ENCODE peak calls at places on chromosomes 5 and 9, in eight cellular contexts. S is ascending aorta; H is WTC11; O is PC-3; Q is GM10248; A is activated CD4-positive, CD25-positive, alpha-beta regulatory T cell treated with anti-CD3 and anti-CD28 coated beads, Interleukin-2, amount 50 U/mL, for 16 hours; U is RWPE1; B is NCI-H1694. I is an unnamed sample.

GRCh38 chr9:134700636-134701350 is 59.2 kb downstream of the COL5A1 start:
- DNase-seq in S (no peak), H (no peak), O (no peak), Q (no peak), A (no peak), U (peak; percentile 38), B (no peak), I (no peak)

GRCh38 chr9:37897665-37898064 is 6.3 kb downstream of the SLC25A51 start:
- DNase-seq in S (no peak), H (no peak), O (no peak), Q (no peak), A (no peak), U (no peak), B (no peak), I (no peak)

GRCh38 chr5:126519637-126520592 is 75.1 kb downstream of the ALDH7A1 start:
- DNase-seq in S (no peak), H (no peak), O (no peak), Q (no peak), A (no peak), U (no peak), B (peak; percentile 17), I (peak; percentile 52)

GRCh38 chr9:127264462-127265040 is at the start of gene GARNL3:
- DNase-seq in S (no peak), H (peak; percentile 39), O (no peak), Q (no peak), A (no peak), U (no peak), B (peak; percentile 36), I (no peak)

GRCh38 chr9:133238272-133238850 is 29.3 kb upstream of the OBP2B start:
- DNase-seq in S (no peak), H (peak; percentile 99), O (no peak), Q (no peak), A (no peak), U (no peak), B (no peak), I (peak; percentile 92)

GRCh38 chr5:27217160-27217956 is 179.0 kb upstream of the CDH9 start:
- DNase-seq in S (no peak), H (no peak), O (no peak), Q (no peak), A (no peak), U (no peak), B (no peak), I (no peak)

GRCh38 chr9:92616199-92617129 is 53.5 kb downstream of the IPPK start:
- DNase-seq in S (no peak), H (no peak), O (no peak), Q (no peak), A (no peak), U (no peak), B (no peak), I (no peak)

GRCh38 chr5:23977996-23978395 is 470.6 kb downstream of the PRDM9 start:
- DNase-seq in S (no peak), H (peak; percentile 73), O (peak; percentile 29), Q (no peak), A (no peak), U (no peak), B (no peak), I (no peak)

GRCh38 chr5:65961644-65962043 is 35.3 kb downstream of the ERBIN start:
- DNase-seq in S (no peak), H (no peak), O (peak; percentile 8), Q (peak; percentile 31), A (no peak), U (peak; percentile 50), B (no peak), I (no peak)

GRCh38 chr5:77152441-77152840 is 58.0 kb upstream of the PDE8B start:
- DNase-seq in S (no peak), H (no peak), O (no peak), Q (no peak), A (no peak), U (no peak), B (no peak), I (no peak)

GRCh38 chr5:124631874-124632550 is 114.4 kb downstream of the ZNF608 start:
- DNase-seq in S (no peak), H (no peak), O (no peak), Q (no peak), A (no peak), U (no peak), B (no peak), I (no peak)

GRCh38 chr5:172703952-172704351 is 62.9 kb downstream of the NEURL1B start:
- DNase-seq in S (no peak), H (no peak), O (no peak), Q (no peak), A (no peak), U (no peak), B (no peak), I (no peak)

GRCh38 chr5:77356740-77357139 is 135.4 kb downstream of the WDR41 start:
- DNase-seq in S (no peak), H (no peak), O (peak; percentile 24), Q (peak; percentile 56), A (no peak), U (peak; percentile 53), B (no peak), I (no peak)

GRCh38 chr9:36290996-36291395 is 32.7 kb upstream of the GNE start:
- DNase-seq in S (no peak), H (no peak), O (no peak), Q (no peak), A (no peak), U (no peak), B (no peak), I (no peak)

GRCh38 chr9:31394040-31394473 is 990.4 kb upstream of the ACO1 start:
- DNase-seq in S (no peak), H (no peak), O (no peak), Q (peak; percentile 14), A (no peak), U (peak; percentile 2), B (no peak), I (no peak)

GRCh38 chr5:67672633-67673032 is 476.0 kb upstream of the CD180 start:
- DNase-seq in S (no peak), H (no peak), O (no peak), Q (no peak), A (no peak), U (no peak), B (no peak), I (peak; percentile 27)

GRCh38 chr9:127574089-127574921 is 37.8 kb upstream of the STXBP1 start:
- DNase-seq in S (no peak), H (no peak), O (peak; percentile 93), Q (no peak), A (no peak), U (peak; percentile 83), B (peak; percentile 63), I (peak; percentile 90)

GRCh38 chr9:135501261-135502167 is 1.0 kb downstream of the MRPS2 start:
- DNase-seq in S (no peak), H (no peak), O (no peak), Q (peak; percentile 81), A (no peak), U (peak; percentile 84), B (no peak), I (no peak)

GRCh38 chr5:96861044-96861443 is 15.3 kb upstream of the ERAP2 start:
- DNase-seq in S (no peak), H (no peak), O (no peak), Q (no peak), A (no peak), U (no peak), B (no peak), I (no peak)

GRCh38 chr5:132410451-132411381 is 41.2 kb downstream of the SLC22A5 start:
- DNase-seq in S (peak; percentile 63), H (peak; percentile 88), O (peak; percentile 64), Q (peak; percentile 86), A (peak; percentile 74), U (peak; percentile 83), B (peak; percentile 5), I (peak; percentile 90)

GRCh38 chr5:75465480-75465879 is 45.9 kb downstream of the CERT1 start:
- DNase-seq in S (no peak), H (no peak), O (no peak), Q (no peak), A (no peak), U (no peak), B (no peak), I (peak; percentile 26)

GRCh38 chr5:35920890-35921289 is 17.5 kb downstream of the CAPSL start:
- DNase-seq in S (no peak), H (peak; percentile 58), O (no peak), Q (no peak), A (no peak), U (no peak), B (no peak), I (no peak)

GRCh38 chr9:76194896-76195295 is 199.3 kb downstream of the RFK start:
- DNase-seq in S (no peak), H (no peak), O (no peak), Q (no peak), A (no peak), U (no peak), B (no peak), I (no peak)

GRCh38 chr9:21660976-21661375 is 141.5 kb upstream of the MTAP start:
- DNase-seq in S (no peak), H (no peak), O (no peak), Q (no peak), A (no peak), U (no peak), B (no peak), I (no peak)

GRCh38 chr5:115423051-115423450 is 121.5 kb downstream of the FEM1C start:
- DNase-seq in S (no peak), H (no peak), O (peak; percentile 66), Q (no peak), A (no peak), U (peak; percentile 64), B (no peak), I (no peak)

GRCh38 chr5:57834829-57835554 is 352.4 kb upstream of the ACTBL2 start:
- DNase-seq in S (no peak), H (peak; percentile 36), O (no peak), Q (no peak), A (no peak), U (peak; percentile 72), B (peak; percentile 93), I (peak; percentile 9)

GRCh38 chr5:40165106-40165788 is 514.5 kb upstream of the PTGER4 start:
- DNase-seq in S (no peak), H (no peak), O (peak; percentile 4), Q (no peak), A (no peak), U (no peak), B (no peak), I (no peak)

GRCh38 chr5:181087309-181087708 is 43.7 kb downstream of the OR2V1 start:
- DNase-seq in S (no peak), H (no peak), O (no peak), Q (no peak), A (no peak), U (no peak), B (no peak), I (no peak)

GRCh38 chr5:181261320-181262085 is 560 bp upstream of the TRIM52 start:
- DNase-seq in S (no peak), H (peak; percentile 59), O (peak; percentile 54), Q (peak; percentile 72), A (peak; percentile 51), U (peak; percentile 62), B (no peak), I (peak; percentile 69)